ENCODE peak calls at places on chromosomes 6 and 20, in five cellular contexts. M is uterus, Q is A549, B is IMR-90, V is adrenal gland. F is an unnamed sample.

GRCh38 chr6:53151676-53152075 is 3.0 kb upstream of the GCM1 start:
- DNase-seq in V (no peak), M (no peak), B (no peak), Q (no peak), F (no peak)

GRCh38 chr20:15296422-15296821 is 959.0 kb upstream of the FLRT3 start:
- DNase-seq in Q (no peak), V (no peak), M (no peak), B (no peak), F (no peak)

GRCh38 chr6:90459225-90459758 is 127.6 kb downstream of the MAP3K7 start:
- DNase-seq in V (no peak), Q (no peak), M (no peak), B (no peak), F (no peak)

GRCh38 chr20:18750735-18751134 is 62.8 kb upstream of the SCP2D1 start:
- DNase-seq in V (no peak), B (no peak), Q (no peak), M (no peak), F (no peak)

GRCh38 chr6:75882734-75883133 is 133.7 kb downstream of the MYO6 start:
- DNase-seq in B (peak), Q (no peak), M (no peak), V (no peak), F (no peak)

GRCh38 chr6:169997187-169997929 is 245.9 kb downstream of the ERMARD start:
- DNase-seq in Q (no peak), M (no peak), B (no peak), V (no peak), F (no peak)

GRCh38 chr6:27839303-27840081 is 72.7 kb downstream of the OR2B2 start:
- DNase-seq in Q (peak), V (peak), B (peak), M (peak), F (peak)

GRCh38 chr6:22451960-22452359 is 117.4 kb upstream of the HDGFL1 start:
- DNase-seq in B (no peak), V (no peak), M (no peak), Q (no peak), F (no peak)

GRCh38 chr6:39114395-39114706 is 635 bp downstream of the SAYSD1 start:
- DNase-seq in V (no peak), M (no peak), B (no peak), Q (peak), F (no peak)

GRCh38 chr6:37517411-37517812 is 17.7 kb upstream of the CCDC167 start:
- DNase-seq in M (no peak), V (no peak), B (no peak), Q (no peak), F (no peak)

GRCh38 chr20:48338717-48339116 is 489.1 kb downstream of the PREX1 start:
- DNase-seq in B (peak), V (no peak), Q (no peak), M (no peak), F (no peak)

GRCh38 chr6:12010635-12011275 is 1.4 kb upstream of the HIVEP1 start:
- DNase-seq in Q (peak), V (peak), M (peak), B (no peak), F (peak)

GRCh38 chr20:35601021-35601973 is 14.3 kb upstream of the SPAG4 start:
- DNase-seq in Q (peak), V (peak), M (peak), B (peak), F (peak)

GRCh38 chr6:13761361-13762036 is 49.9 kb upstream of the RANBP9 start:
- DNase-seq in M (no peak), Q (no peak), V (no peak), B (peak), F (peak)
- H3K4me3 ChIP-seq in M (no peak), Q (no peak), V (no peak), B (no peak), F (no peak)

GRCh38 chr6:17988422-17988944 is 1.0 kb upstream of the KIF13A start:
- DNase-seq in M (peak), Q (no peak), V (peak), B (no peak), F (no peak)

GRCh38 chr6:17986656-17987575 is 519 bp downstream of the KIF13A start:
- DNase-seq in Q (peak), V (peak), M (peak), B (peak), F (peak)

GRCh38 chr6:17984822-17985660 is 2.4 kb downstream of the KIF13A start:
- DNase-seq in Q (no peak), B (peak), V (no peak), M (no peak), F (no peak)

GRCh38 chr6:17985934-17986655 is 1.3 kb downstream of the KIF13A start:
- DNase-seq in M (no peak), Q (no peak), B (no peak), V (no peak), F (no peak)

GRCh38 chr6:17987576-17988421 is at the start of gene KIF13A:
- DNase-seq in Q (peak), V (peak), M (peak), B (peak), F (peak)
- TF ChIP-seq POLR2A in Q (no peak), V (peak), M (peak), B (no peak), F (no peak)

DNA sequence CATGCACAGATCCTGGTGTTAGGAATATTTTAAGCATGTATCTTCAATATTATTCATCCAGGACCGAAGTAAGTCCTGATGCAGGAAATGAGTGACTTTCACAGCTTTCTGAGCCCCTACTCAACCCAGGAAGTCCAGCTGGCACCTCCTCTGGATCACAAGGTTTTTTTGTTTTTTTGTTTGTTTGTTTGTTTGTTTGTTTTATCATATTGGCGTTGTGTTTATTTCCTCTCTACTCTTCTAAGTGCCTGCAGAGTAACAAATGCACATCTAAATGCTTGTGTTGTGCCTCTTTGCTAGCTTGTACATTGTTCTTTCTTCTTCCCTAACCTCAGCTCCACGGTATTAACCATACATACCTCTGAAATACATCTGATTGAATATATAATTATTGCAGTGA is 594.3 kb upstream of the ADGRB3 start:
- DNase-seq in B (no peak), Q (no peak), M (no peak), V (no peak), F (no peak)
- H3K4me3 ChIP-seq in B (no peak), Q (no peak), M (no peak), V (no peak), F (no peak)

DNA sequence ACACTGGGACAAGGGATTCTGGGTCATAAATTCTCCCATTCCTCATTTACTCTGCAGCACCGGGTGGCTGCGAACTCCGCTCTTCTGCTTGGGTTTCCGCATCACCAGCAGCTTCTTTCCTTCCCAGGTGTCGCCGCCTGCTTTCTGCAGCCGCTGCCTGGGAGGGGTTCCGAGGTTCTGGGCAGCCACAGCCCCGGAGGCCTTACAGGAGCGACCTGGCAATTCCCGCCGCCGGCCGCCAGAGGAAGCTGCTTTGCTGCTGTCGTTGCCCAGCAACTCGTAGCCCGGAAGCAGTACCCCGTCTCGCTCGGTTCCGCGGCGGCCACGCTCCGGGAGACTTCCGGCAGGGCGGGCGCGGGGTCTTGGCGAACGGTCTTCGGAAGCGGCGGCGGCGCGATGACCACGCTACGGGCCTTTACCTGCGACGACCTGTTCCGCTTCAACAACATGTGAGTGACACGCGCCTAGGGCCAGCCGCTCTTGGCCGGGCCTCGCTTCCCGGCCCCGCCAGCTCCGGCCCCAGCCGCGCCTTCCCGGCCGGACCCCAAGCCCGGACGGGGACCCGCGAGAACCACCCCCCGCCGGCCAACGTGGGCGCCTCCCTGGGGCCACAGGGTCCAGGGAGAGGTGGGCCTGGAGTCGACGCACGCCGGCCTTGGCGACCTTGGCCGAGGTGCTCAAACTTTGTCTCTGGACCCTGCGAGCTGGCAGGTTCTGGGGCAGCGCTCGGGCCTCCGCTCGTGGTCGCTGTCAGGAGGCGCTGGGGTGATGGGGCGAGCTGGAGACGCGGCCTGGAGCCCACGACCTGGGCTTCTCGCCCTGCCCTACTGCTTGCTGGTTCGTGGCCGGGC is at the start of gene NAA20:
- DNase-seq in M (peak), Q (peak), V (peak), B (peak), F (peak)
- TF ChIP-seq POLR2A in M (peak), Q (peak), V (no peak), B (no peak), F (no peak)

GRCh38 chr20:32580194-32580593 is 4.9 kb downstream of the NOL4L start:
- DNase-seq in V (no peak), B (no peak), Q (no peak), M (no peak), F (no peak)

GRCh38 chr20:32577657-32578056 is 7.5 kb downstream of the NOL4L start:
- DNase-seq in M (no peak), B (no peak), Q (no peak), V (no peak), F (no peak)

GRCh38 chr20:32580608-32580969 is 4.5 kb downstream of the NOL4L start:
- DNase-seq in V (no peak), Q (no peak), M (no peak), B (no peak), F (no peak)

GRCh38 chr20:32577023-32577422 is 8.1 kb downstream of the NOL4L start:
- DNase-seq in B (no peak), Q (no peak), V (no peak), M (no peak), F (no peak)

GRCh38 chr20:32578840-32579239 is 6.3 kb downstream of the NOL4L start:
- DNase-seq in B (no peak), Q (no peak), V (no peak), M (no peak), F (no peak)
- H3K4me3 ChIP-seq in B (no peak), Q (no peak), V (no peak), M (no peak), F (no peak)

GRCh38 chr6:106510090-106510970 is 119.0 kb downstream of the RTN4IP1 start:
- DNase-seq in Q (peak), V (peak), B (no peak), M (peak), F (peak)
- TF ChIP-seq POLR2A in Q (no peak), V (no peak), B (no peak), M (no peak), F (no peak)

GRCh38 chr6:121844898-121845297 is 409.5 kb downstream of the GJA1 start:
- DNase-seq in M (no peak), Q (no peak), B (no peak), V (no peak), F (no peak)
- H3K4me3 ChIP-seq in M (no peak), Q (no peak), B (no peak), V (no peak), F (no peak)

DNA sequence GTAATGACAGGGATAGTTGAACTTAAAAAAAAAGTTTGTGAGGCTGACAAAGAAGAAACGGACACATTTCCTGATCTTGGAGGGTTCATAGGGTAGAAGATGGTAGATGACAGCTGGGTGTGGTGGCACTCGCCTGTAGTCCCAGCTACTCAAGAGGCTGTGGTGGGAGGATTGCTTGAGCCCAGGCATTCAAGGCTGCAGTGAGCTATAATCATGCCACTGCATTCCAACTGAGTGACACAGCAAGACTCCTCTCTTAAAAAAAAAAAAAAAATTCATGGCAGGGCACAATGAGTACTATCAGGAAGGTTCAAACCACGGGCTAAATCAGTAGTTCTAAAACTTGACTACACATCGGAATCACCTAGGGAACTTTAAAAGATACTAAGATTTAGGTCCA is 2.0 kb upstream of the MICA start:
- DNase-seq in M (peak), B (peak), Q (no peak), V (peak), F (no peak)
- TF ChIP-seq POLR2A in M (peak), B (no peak), Q (no peak), V (peak), F (no peak)

GRCh38 chr6:119965900-119966299 is 616.3 kb upstream of the MAN1A1 start:
- DNase-seq in V (no peak), M (no peak), B (no peak), Q (no peak), F (no peak)

GRCh38 chr6:119962505-119962904 is 612.9 kb upstream of the MAN1A1 start:
- DNase-seq in B (no peak), V (no peak), Q (no peak), M (no peak), F (no peak)

GRCh38 chr6:119966484-119966883 is 616.9 kb upstream of the MAN1A1 start:
- DNase-seq in V (no peak), M (no peak), Q (no peak), B (no peak), F (no peak)
- H3K4me3 ChIP-seq in V (no peak), M (no peak), Q (no peak), B (no peak), F (no peak)

GRCh38 chr6:139027620-139028182 is 844 bp upstream of the ABRACL start:
- DNase-seq in B (peak), M (no peak), V (no peak), Q (no peak), F (no peak)
- TF ChIP-seq POLR2A in B (no peak), M (no peak), V (no peak), Q (no peak), F (no peak)

F was measured in lower leg skin.